ENCODE peak calls at places on chromosomes 16 and 17, in four cellular contexts. One of them, this sample, is unnamed.

GRCh38 chr17:3740611-3741073 is 16.9 kb downstream of the HASPIN start:
- DNase-seq in T-helper 2 cell: no peak
- DNase-seq in naive B cell: no peak
- DNase-seq in activated CD4-positive, alpha-beta T cell treated with anti-CD3 and anti-CD28 coated beads for 24 hours: no peak
- DNase-seq in this sample: no peak

GRCh38 chr17:8243827-8244226 is 4.0 kb downstream of the CTC1 start:
- DNase-seq in T-helper 2 cell: no peak
- DNase-seq in activated CD4-positive, alpha-beta T cell treated with anti-CD3 and anti-CD28 coated beads for 24 hours: no peak
- DNase-seq in naive B cell: no peak
- DNase-seq in this sample: no peak

GRCh38 chr17:28938552-28938951 is 12.8 kb downstream of the PHF12 start:
- DNase-seq in activated CD4-positive, alpha-beta T cell treated with anti-CD3 and anti-CD28 coated beads for 24 hours: no peak
- DNase-seq in naive B cell: no peak
- DNase-seq in T-helper 2 cell: no peak
- DNase-seq in this sample: no peak

GRCh38 chr16:11342021-11342855 is 3.0 kb upstream of the RMI2 start:
- DNase-seq in naive B cell: no peak
- DNase-seq in T-helper 2 cell: no peak
- DNase-seq in activated CD4-positive, alpha-beta T cell treated with anti-CD3 and anti-CD28 coated beads for 24 hours: no peak
- DNase-seq in this sample: no peak

GRCh38 chr16:80993293-80993691 is 13.4 kb downstream of the CMC2 start:
- DNase-seq in T-helper 2 cell: no peak
- DNase-seq in naive B cell: no peak
- DNase-seq in activated CD4-positive, alpha-beta T cell treated with anti-CD3 and anti-CD28 coated beads for 24 hours: no peak
- DNase-seq in this sample: no peak

GRCh38 chr16:55240933-55241332 is 83.1 kb upstream of the IRX6 start:
- DNase-seq in naive B cell: no peak
- DNase-seq in T-helper 2 cell: no peak
- DNase-seq in activated CD4-positive, alpha-beta T cell treated with anti-CD3 and anti-CD28 coated beads for 24 hours: no peak
- DNase-seq in this sample: peak; percentile 81

GRCh38 chr17:77363821-77364361 is 223.1 kb downstream of the SEC14L1 start:
- DNase-seq in T-helper 2 cell: no peak
- DNase-seq in naive B cell: peak; percentile 22
- DNase-seq in activated CD4-positive, alpha-beta T cell treated with anti-CD3 and anti-CD28 coated beads for 24 hours: peak; percentile 38
- DNase-seq in this sample: no peak

GRCh38 chr17:40903129-40903847 is 18.2 kb upstream of the KRT20 start:
- DNase-seq in naive B cell: no peak
- DNase-seq in T-helper 2 cell: no peak
- DNase-seq in activated CD4-positive, alpha-beta T cell treated with anti-CD3 and anti-CD28 coated beads for 24 hours: no peak
- DNase-seq in this sample: no peak

GRCh38 chr17:66655861-66656260 is 179.1 kb upstream of the CACNG5 start:
- DNase-seq in naive B cell: no peak
- DNase-seq in T-helper 2 cell: no peak
- DNase-seq in activated CD4-positive, alpha-beta T cell treated with anti-CD3 and anti-CD28 coated beads for 24 hours: peak; percentile 37
- DNase-seq in this sample: no peak

GRCh38 chr16:81483064-81483969 is 38.7 kb downstream of the CMIP start:
- DNase-seq in naive B cell: no peak
- DNase-seq in T-helper 2 cell: no peak
- DNase-seq in activated CD4-positive, alpha-beta T cell treated with anti-CD3 and anti-CD28 coated beads for 24 hours: no peak
- DNase-seq in this sample: no peak

GRCh38 chr16:57708168-57708567 is 13.6 kb downstream of the DRC7 start:
- DNase-seq in naive B cell: no peak
- DNase-seq in activated CD4-positive, alpha-beta T cell treated with anti-CD3 and anti-CD28 coated beads for 24 hours: no peak
- DNase-seq in T-helper 2 cell: no peak
- DNase-seq in this sample: no peak

GRCh38 chr17:13421581-13421980 is 180.1 kb downstream of the HS3ST3A1 start:
- DNase-seq in T-helper 2 cell: no peak
- DNase-seq in activated CD4-positive, alpha-beta T cell treated with anti-CD3 and anti-CD28 coated beads for 24 hours: no peak
- DNase-seq in naive B cell: no peak
- DNase-seq in this sample: no peak

GRCh38 chr17:57892820-57893595 is 43.2 kb upstream of the MRPS23 start:
- DNase-seq in activated CD4-positive, alpha-beta T cell treated with anti-CD3 and anti-CD28 coated beads for 24 hours: no peak
- DNase-seq in naive B cell: no peak
- DNase-seq in T-helper 2 cell: no peak
- DNase-seq in this sample: no peak

GRCh38 chr17:80796430-80796861 is 195.2 kb upstream of the CHMP6 start:
- DNase-seq in T-helper 2 cell: no peak
- DNase-seq in activated CD4-positive, alpha-beta T cell treated with anti-CD3 and anti-CD28 coated beads for 24 hours: no peak
- DNase-seq in naive B cell: no peak
- DNase-seq in this sample: no peak